ENCODE peak calls at places on chromosomes 13 and 19, in five cellular contexts. B is CD4-positive, alpha-beta memory T cell; R is left ventricle myocardium inferior; U is esophagus squamous epithelium; M is neural progenitor cell. Z is an unnamed sample.

GRCh38 chr19:50005428-50005827 is 19.7 kb downstream of the VRK3 start:
- DNase-seq in U (no peak), R (no peak), M (no peak), B (no peak), Z (peak; percentile 29)

GRCh38 chr13:41416276-41416675 is 41.1 kb upstream of the RGCC start:
- DNase-seq in B (no peak), U (no peak), R (no peak), M (no peak), Z (no peak)

GRCh38 chr13:36030670-36031331 is 100.4 kb downstream of the DCLK1 start:
- DNase-seq in M (peak; percentile 3), U (no peak), B (no peak), R (no peak), Z (no peak)

GRCh38 chr13:32976046-32976781 is 40.0 kb upstream of the KL start:
- DNase-seq in B (no peak), U (no peak), M (no peak), R (no peak), Z (no peak)

GRCh38 chr19:29260477-29261317 is 47.7 kb upstream of the UQCRFS1 start:
- DNase-seq in R (no peak), B (no peak), M (peak; percentile 74), U (no peak), Z (no peak)

GRCh38 chr19:35805518-35806102 is 7.0 kb downstream of the PRODH2 start:
- DNase-seq in R (no peak), U (no peak), M (no peak), B (no peak), Z (no peak)

GRCh38 chr13:24183741-24184182 is 23.2 kb downstream of the SPATA13 start:
- DNase-seq in B (no peak), U (no peak), R (no peak), M (no peak), Z (no peak)

GRCh38 chr19:23762884-23763711 is 4.4 kb upstream of the ZNF681 start:
- DNase-seq in R (peak; percentile 87), U (peak; percentile 19), M (peak; percentile 95), B (peak; percentile 81), Z (peak; percentile 83)

GRCh38 chr13:43611631-43612416 is 174.9 kb downstream of the ENOX1 start:
- DNase-seq in R (no peak), U (no peak), M (no peak), B (no peak), Z (no peak)

GRCh38 chr19:49690656-49691242 is at the start of gene CPT1C:
- DNase-seq in U (no peak), B (peak; percentile 41), M (peak; percentile 95), R (peak; percentile 83), Z (no peak)

GRCh38 chr13:78599911-78600310 is 3.4 kb downstream of the POU4F1 start:
- DNase-seq in R (no peak), U (no peak), M (no peak), B (no peak), Z (no peak)

GRCh38 chr19:6233827-6234511 is 45.8 kb downstream of the MLLT1 start:
- DNase-seq in B (no peak), U (no peak), R (peak; percentile 70), M (no peak), Z (no peak)

GRCh38 chr13:99432637-99433542 is 68.4 kb upstream of the TM9SF2 start:
- DNase-seq in R (peak; percentile 65), B (peak; percentile 80), U (peak; percentile 8), M (peak; percentile 79), Z (peak; percentile 89)

GRCh38 chr13:97212540-97213146 is 9.5 kb upstream of the MBNL2 start:
- DNase-seq in B (no peak), M (no peak), U (no peak), R (no peak), Z (no peak)

GRCh38 chr13:37656247-37656940 is 57.8 kb upstream of the POSTN start:
- DNase-seq in B (no peak), R (no peak), U (no peak), M (no peak), Z (no peak)

GRCh38 chr19:35959040-35959967 is 23.1 kb downstream of the LRFN3 start:
- DNase-seq in U (no peak), R (peak; percentile 51), B (peak; percentile 85), M (peak; percentile 58), Z (peak; percentile 64)

GRCh38 chr19:18519962-18520847 is 1.7 kb downstream of the ELL start:
- DNase-seq in M (peak; percentile 80), B (peak; percentile 62), R (peak; percentile 41), U (no peak), Z (peak; percentile 63)

GRCh38 chr13:77584111-77584510 is 48.6 kb downstream of the SCEL start:
- DNase-seq in U (no peak), R (no peak), B (no peak), M (no peak), Z (no peak)

GRCh38 chr19:4496304-4496703 is 22.0 kb downstream of the PLIN4 start:
- DNase-seq in M (no peak), U (no peak), R (no peak), B (no peak), Z (no peak)

GRCh38 chr19:17519967-17520366 is 8.5 kb downstream of the PGLS start:
- DNase-seq in U (no peak), R (no peak), B (no peak), M (no peak), Z (no peak)

GRCh38 chr19:57701625-57702024 is 7.4 kb downstream of the ZNF154 start:
- DNase-seq in M (no peak), U (no peak), R (no peak), B (no peak), Z (no peak)

GRCh38 chr13:34156841-34157365 is 339.0 kb downstream of the RFC3 start:
- DNase-seq in U (no peak), B (no peak), M (no peak), R (peak; percentile 22), Z (peak; percentile 67)

GRCh38 chr13:22080832-22081231 is 410.0 kb downstream of the FGF9 start:
- DNase-seq in M (no peak), U (no peak), B (no peak), R (no peak), Z (no peak)

GRCh38 chr19:34173145-34173956 is 1.0 kb downstream of the LSM14A start:
- DNase-seq in U (no peak), R (no peak), B (peak; percentile 41), M (peak; percentile 76), Z (peak; percentile 43)

GRCh38 chr19:16164222-16164890 is 9.0 kb downstream of the CIB3 start:
- DNase-seq in U (no peak), M (no peak), R (no peak), B (no peak), Z (no peak)

DNA sequence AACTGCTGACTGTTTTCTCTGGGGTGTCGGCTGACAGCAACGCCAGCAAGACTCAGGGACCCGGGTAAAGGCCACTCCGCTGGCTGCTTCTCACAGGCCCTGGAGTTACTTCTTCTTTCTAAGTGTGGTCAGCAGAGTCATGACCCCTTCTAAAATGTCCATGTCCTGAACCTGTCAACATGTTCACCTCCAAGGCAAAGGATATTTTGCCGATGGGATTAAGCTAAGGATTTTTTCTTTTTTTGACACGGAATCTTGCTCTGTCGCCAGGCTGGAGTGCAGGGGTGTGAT is 7.9 kb downstream of the PEX11G start:
- DNase-seq in B (no peak), U (no peak), R (no peak), M (no peak), Z (no peak)
- H3K36me3 ChIP-seq in B (no peaks in the 10 kb centered on the region), U (no peaks in the 10 kb centered on the region), R (peaks cover 9% of the 10 kb centered on the region), M (no peaks in the 10 kb centered on the region), Z (no peaks in the 10 kb centered on the region)

GRCh38 chr13:112869202-112870061 is 99.6 kb upstream of the MCF2L start:
- DNase-seq in B (no peak), R (no peak), U (no peak), M (no peak), Z (no peak)

GRCh38 chr13:112873851-112874750 is 94.9 kb upstream of the MCF2L start:
- DNase-seq in R (peak; percentile 80), M (peak; percentile 88), U (peak; percentile 22), B (no peak), Z (peak; percentile 74)

GRCh38 chr13:112870062-112870352 is 99.0 kb upstream of the MCF2L start:
- DNase-seq in B (no peak), U (no peak), M (no peak), R (no peak), Z (no peak)

GRCh38 chr13:112870737-112871287 is 98.2 kb upstream of the MCF2L start:
- DNase-seq in B (no peak), U (no peak), M (no peak), R (no peak), Z (no peak)

DNA sequence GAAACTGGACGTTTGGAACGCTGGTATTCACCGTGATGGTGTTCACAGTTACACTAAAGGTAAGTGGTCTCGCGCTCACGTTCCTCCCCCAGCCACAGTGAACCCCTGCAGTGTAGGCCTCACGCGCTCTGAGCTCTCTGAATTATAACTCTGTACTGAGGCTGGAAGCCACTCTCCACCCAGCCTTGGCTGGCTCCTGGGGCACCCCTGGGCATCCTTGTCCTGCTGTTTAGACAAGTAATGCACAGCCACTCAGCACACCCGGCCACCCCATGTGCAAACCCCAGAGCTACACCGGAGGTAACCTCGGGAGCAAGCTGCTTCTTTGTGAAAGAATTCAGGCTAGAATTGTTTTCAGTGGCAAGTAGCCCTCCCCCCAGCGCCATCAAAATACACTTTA is 97.3 kb upstream of the MCF2L start:
- DNase-seq in R (no peak), B (no peak), U (no peak), M (no peak), Z (no peak)
- H3K36me3 ChIP-seq in R (peaks cover 54% of the 10 kb centered on the region), B (peaks cover 10% of the 10 kb centered on the region), U (no peaks in the 10 kb centered on the region), M (no peaks in the 10 kb centered on the region), Z (peaks cover 16% of the 10 kb centered on the region)

GRCh38 chr19:42109896-42110295 is 22.4 kb downstream of the POU2F2 start:
- DNase-seq in M (no peak), U (no peak), B (no peak), R (no peak), Z (no peak)

GRCh38 chr19:42102877-42103276 is 26.9 kb downstream of the ZNF574 start:
- DNase-seq in U (no peak), B (no peak), R (no peak), M (no peak), Z (no peak)

GRCh38 chr19:42108527-42109389 is 23.5 kb downstream of the POU2F2 start:
- DNase-seq in B (peak; percentile 85), U (peak; percentile 44), M (peak; percentile 93), R (peak; percentile 67), Z (peak; percentile 71)

GRCh38 chr19:42110658-42111057 is 21.6 kb downstream of the POU2F2 start:
- DNase-seq in B (no peak), M (no peak), R (no peak), U (no peak), Z (no peak)

DNA sequence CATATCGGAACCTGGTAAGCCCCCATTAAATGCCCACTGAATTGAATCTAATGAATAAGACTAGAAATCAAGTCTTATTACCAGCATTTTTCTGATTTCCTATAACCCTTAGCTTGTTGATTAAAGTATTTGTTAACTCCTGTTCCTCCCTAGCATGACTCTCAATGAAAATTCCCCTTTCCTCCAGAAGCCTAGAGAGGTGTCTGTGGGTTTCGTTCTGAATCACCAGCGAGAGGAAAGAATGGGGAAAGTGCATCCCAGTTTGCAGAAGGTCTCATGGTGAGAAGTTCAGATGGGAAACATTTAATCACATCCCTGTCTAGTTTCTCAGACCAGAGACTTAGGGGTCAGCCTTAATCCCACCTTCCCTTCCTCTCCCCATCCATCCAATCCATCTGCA is 26.9 kb downstream of the POU2F2 start:
- DNase-seq in M (no peak), B (no peak), R (no peak), U (no peak), Z (no peak)
- H3K36me3 ChIP-seq in M (no peaks in the 10 kb centered on the region), B (no peaks in the 10 kb centered on the region), R (no peaks in the 10 kb centered on the region), U (no peaks in the 10 kb centered on the region), Z (peaks cover 8% of the 10 kb centered on the region)

DNA sequence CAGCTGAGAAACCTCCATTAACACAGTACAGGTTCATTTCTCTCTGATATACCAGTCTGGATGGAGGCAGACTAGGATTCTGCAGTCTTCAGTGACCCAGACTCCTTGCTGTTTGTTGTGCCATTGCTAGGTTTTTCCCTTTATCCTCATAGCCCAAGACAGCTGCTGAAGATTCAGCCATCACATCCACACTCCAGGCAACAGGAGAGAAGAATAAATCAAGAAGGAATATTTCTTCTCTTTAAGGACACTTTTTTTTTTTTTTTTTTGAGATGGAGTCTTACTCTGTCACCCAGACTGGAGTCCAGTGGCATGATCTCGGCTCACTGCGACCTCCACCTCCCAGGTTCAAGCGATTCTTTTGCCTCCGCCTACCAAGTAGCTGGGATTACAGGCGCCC is 14.3 kb downstream of the CLPTM1 start:
- DNase-seq in B (no peak), U (no peak), R (no peak), M (no peak), Z (no peak)
- H3K36me3 ChIP-seq in B (peaks cover 32% of the 10 kb centered on the region), U (peaks cover 19% of the 10 kb centered on the region), R (peaks cover 68% of the 10 kb centered on the region), M (no peaks in the 10 kb centered on the region), Z (peaks cover 22% of the 10 kb centered on the region)